ENCODE peak calls at places on chromosome 2, in eight cellular contexts. E is A549, W is heart left ventricle, P is RWPE1, K is uterus, O is left lung, J is HCT116, U is fibroblast of mammary gland. N is an unnamed sample.

GRCh38 chr2:38528008-38528442 is 74.7 kb downstream of the HNRNPLL start:
- DNase-seq in J (no peak), K (peak; percentile 64), W (peak; percentile 50), U (peak; percentile 81), P (peak; percentile 49), O (no peak), E (peak; percentile 68), N (peak; percentile 66)

GRCh38 chr2:235255716-235256115 is 238.1 kb upstream of the AGAP1 start:
- DNase-seq in E (no peak), O (no peak), K (no peak), W (peak; percentile 64), J (no peak), U (no peak), P (no peak), N (no peak)

GRCh38 chr2:5368263-5368662 is 323.9 kb upstream of the SOX11 start:
- DNase-seq in E (no peak), J (no peak), U (no peak), W (no peak), O (no peak), P (no peak), K (no peak), N (no peak)

GRCh38 chr2:77404189-77404588 is 118.0 kb downstream of the LRRTM4 start:
- DNase-seq in E (no peak), U (no peak), W (no peak), J (no peak), P (no peak), K (no peak), O (no peak), N (no peak)

GRCh38 chr2:125721072-125721721 is 934.8 kb upstream of the GYPC start:
- DNase-seq in J (no peak), W (no peak), P (no peak), U (no peak), O (no peak), K (no peak), E (no peak), N (no peak)

GRCh38 chr2:16972276-16972675 is 306.6 kb upstream of the CYRIA start:
- DNase-seq in O (no peak), E (no peak), U (peak; percentile 4), P (no peak), W (no peak), J (no peak), K (no peak), N (peak; percentile 74)

GRCh38 chr2:181021199-181021789 is 40.9 kb downstream of the UBE2E3 start:
- DNase-seq in W (no peak), O (no peak), E (no peak), P (no peak), J (no peak), K (no peak), U (no peak), N (no peak)

GRCh38 chr2:207505728-207506127 is 24.0 kb upstream of the CREB1 start:
- DNase-seq in P (peak; percentile 93), O (no peak), J (no peak), E (peak; percentile 49), W (no peak), K (no peak), U (peak; percentile 89), N (peak; percentile 80)

GRCh38 chr2:120486441-120486840 is 140.5 kb downstream of the INHBB start:
- DNase-seq in E (no peak), O (no peak), U (no peak), K (no peak), W (no peak), P (no peak), J (no peak), N (no peak)

GRCh38 chr2:10923007-10923372 is 11.3 kb downstream of the KCNF1 start:
- DNase-seq in O (no peak), P (no peak), J (no peak), U (no peak), K (no peak), W (no peak), E (no peak), N (no peak)

GRCh38 chr2:47769318-47769717 is 13.6 kb upstream of the MSH6 start:
- DNase-seq in J (no peak), O (no peak), U (no peak), E (no peak), W (no peak), P (no peak), K (no peak), N (no peak)

GRCh38 chr2:2673406-2673805 is 342.3 kb upstream of the MYT1L start:
- DNase-seq in E (no peak), U (no peak), J (no peak), K (no peak), P (no peak), O (no peak), W (no peak), N (no peak)

GRCh38 chr2:214320211-214320610 is 90.6 kb upstream of the VWC2L start:
- DNase-seq in K (no peak), U (no peak), P (no peak), J (no peak), W (no peak), E (no peak), O (no peak), N (no peak)

DNA sequence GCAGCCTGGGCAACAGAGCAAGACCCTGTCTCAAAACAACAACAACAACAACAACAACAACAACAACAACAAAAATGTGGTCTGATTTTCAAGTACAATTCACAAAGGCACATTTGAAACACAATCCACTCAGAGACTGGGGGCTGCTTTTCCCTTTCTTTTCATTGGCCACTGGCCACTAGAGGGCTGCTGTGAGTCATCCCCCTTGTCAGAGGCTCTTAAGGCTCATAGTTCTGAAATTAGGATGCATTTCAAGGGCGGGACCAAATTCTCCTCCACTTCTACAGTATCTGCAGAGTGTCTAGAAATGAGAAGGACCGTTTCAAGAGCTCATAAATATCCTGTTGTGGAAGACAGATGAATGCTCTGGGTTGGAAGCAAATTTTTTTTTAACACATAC is 285.4 kb downstream of the NRXN1 start:
- DNase-seq in P (peak; percentile 42), E (no peak), O (no peak), W (no peak), U (peak; percentile 2), K (no peak), J (peak; percentile 28), N (peak; percentile 53)
- TF ChIP-seq CTCF in P (peak; percentile 46), E (peak; percentile 28), O (no peak), W (no peak), U (peak; percentile 33), K (no peak), J (peak; percentile 22), N (peak; percentile 48)

GRCh38 chr2:7837232-7837760 is 844.6 kb upstream of the ID2 start:
- DNase-seq in O (no peak), K (no peak), P (no peak), W (no peak), E (no peak), U (no peak), J (no peak), N (no peak)
- TF ChIP-seq CTCF in O (no peak), K (no peak), P (no peak), W (no peak), E (no peak), U (no peak), J (no peak), N (no peak)

DNA sequence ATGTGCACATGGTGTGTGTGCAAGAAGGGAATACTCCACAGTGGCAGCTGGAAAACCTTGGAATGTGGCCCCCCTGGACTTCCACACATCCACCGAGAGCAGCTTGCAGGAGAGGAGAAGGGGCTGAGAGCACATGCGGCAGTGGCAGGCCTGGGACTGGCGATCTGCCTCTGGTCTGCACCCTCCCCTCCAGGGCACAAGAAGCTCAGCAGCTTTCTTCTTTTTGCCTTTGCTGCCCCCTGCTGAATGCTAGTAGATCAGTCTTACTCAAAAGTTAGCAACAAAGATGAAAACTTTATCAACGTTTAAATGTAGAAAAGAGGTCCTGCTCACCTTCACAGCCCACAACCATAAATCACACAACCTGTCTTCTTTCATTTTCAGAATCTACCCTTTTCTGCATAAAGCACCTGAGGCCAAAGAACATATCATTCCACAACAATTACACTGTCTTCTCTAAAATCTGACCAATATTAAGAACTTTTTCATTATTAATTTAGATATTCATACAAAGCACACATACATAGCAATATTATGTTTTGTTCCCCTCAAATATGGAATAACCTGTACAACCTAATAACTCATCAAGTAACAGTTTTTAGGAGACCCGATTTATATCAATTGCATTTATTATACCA is 34.6 kb downstream of the TGFBRAP1 start:
- DNase-seq in W (no peak), E (peak; percentile 58), U (peak; percentile 76), K (no peak), O (no peak), P (peak; percentile 34), J (peak; percentile 43), N (peak; percentile 60)
- TF ChIP-seq CTCF in W (peak; percentile 15), E (peak; percentile 49), U (peak; percentile 67), K (no peak), O (peak; percentile 21), P (peak; percentile 35), J (peak; percentile 22), N (peak; percentile 48)

GRCh38 chr2:148532049-148532428 is 112.5 kb upstream of the EPC2 start:
- DNase-seq in P (no peak), J (no peak), O (no peak), W (no peak), U (peak; percentile 25), K (no peak), E (no peak), N (no peak)
- TF ChIP-seq CTCF in P (no peak), J (no peak), O (no peak), W (no peak), U (no peak), K (no peak), E (no peak), N (no peak)

N was measured in MCF 10A.